ENCODE peak calls at places on chromosomes 3 and 15, in nine cellular contexts. One of them, this sample, is unnamed.

GRCh38 chr15:62112616-62113593 is 46.1 kb downstream of the C2CD4A start:
- DNase-seq in foreskin fibroblast: peak
- DNase-seq in psoas muscle: no peak
- DNase-seq in right lobe of liver: no peak
- DNase-seq in lower lobe of right lung: no peak
- DNase-seq in endothelial cell of umbilical vein: peak
- DNase-seq in esophagus squamous epithelium: no peak
- DNase-seq in ovary: no peak
- DNase-seq in pancreas: peak
- DNase-seq in this sample: no peak

GRCh38 chr3:129526121-129526900 is 2.1 kb upstream of the RHO start:
- DNase-seq in foreskin fibroblast: no peak
- DNase-seq in right lobe of liver: no peak
- DNase-seq in esophagus squamous epithelium: no peak
- DNase-seq in endothelial cell of umbilical vein: no peak
- DNase-seq in psoas muscle: no peak
- DNase-seq in ovary: no peak
- DNase-seq in pancreas: no peak
- DNase-seq in lower lobe of right lung: no peak
- DNase-seq in this sample: no peak

GRCh38 chr3:52052831-52053306 is 3.5 kb downstream of the DUSP7 start:
- DNase-seq in right lobe of liver: peak
- DNase-seq in lower lobe of right lung: peak
- DNase-seq in esophagus squamous epithelium: peak
- DNase-seq in pancreas: peak
- DNase-seq in psoas muscle: peak
- DNase-seq in endothelial cell of umbilical vein: peak
- DNase-seq in foreskin fibroblast: peak
- DNase-seq in ovary: peak
- DNase-seq in this sample: no peak

GRCh38 chr3:183826854-183827253 is 1.5 kb upstream of the MAP6D1 start:
- DNase-seq in right lobe of liver: no peak
- DNase-seq in ovary: no peak
- DNase-seq in psoas muscle: no peak
- DNase-seq in foreskin fibroblast: no peak
- DNase-seq in endothelial cell of umbilical vein: no peak
- DNase-seq in lower lobe of right lung: no peak
- DNase-seq in pancreas: no peak
- DNase-seq in esophagus squamous epithelium: no peak
- DNase-seq in this sample: no peak

GRCh38 chr3:152448091-152448490 is 179.4 kb downstream of the MBNL1 start:
- DNase-seq in lower lobe of right lung: no peak
- DNase-seq in psoas muscle: no peak
- DNase-seq in esophagus squamous epithelium: no peak
- DNase-seq in endothelial cell of umbilical vein: no peak
- DNase-seq in right lobe of liver: no peak
- DNase-seq in pancreas: no peak
- DNase-seq in foreskin fibroblast: no peak
- DNase-seq in ovary: no peak
- DNase-seq in this sample: no peak

GRCh38 chr15:70053006-70053702 is 44.6 kb downstream of the TLE3 start:
- DNase-seq in endothelial cell of umbilical vein: no peak
- DNase-seq in right lobe of liver: peak
- DNase-seq in ovary: no peak
- DNase-seq in foreskin fibroblast: no peak
- DNase-seq in esophagus squamous epithelium: no peak
- DNase-seq in pancreas: no peak
- DNase-seq in psoas muscle: no peak
- DNase-seq in lower lobe of right lung: peak
- DNase-seq in this sample: no peak

GRCh38 chr3:129890125-129890524 is 3.4 kb downstream of the TMCC1 start:
- DNase-seq in pancreas: no peak
- DNase-seq in right lobe of liver: no peak
- DNase-seq in lower lobe of right lung: no peak
- DNase-seq in ovary: no peak
- DNase-seq in psoas muscle: no peak
- DNase-seq in endothelial cell of umbilical vein: peak
- DNase-seq in esophagus squamous epithelium: no peak
- DNase-seq in foreskin fibroblast: no peak
- DNase-seq in this sample: no peak

GRCh38 chr3:186268616-186269448 is 93.2 kb downstream of the DGKG start:
- DNase-seq in endothelial cell of umbilical vein: no peak
- DNase-seq in right lobe of liver: no peak
- DNase-seq in psoas muscle: no peak
- DNase-seq in ovary: no peak
- DNase-seq in foreskin fibroblast: peak
- DNase-seq in lower lobe of right lung: no peak
- DNase-seq in esophagus squamous epithelium: no peak
- DNase-seq in pancreas: no peak
- DNase-seq in this sample: no peak

GRCh38 chr3:76570436-76571057 is 469.4 kb upstream of the ROBO2 start:
- DNase-seq in lower lobe of right lung: no peak
- DNase-seq in ovary: no peak
- DNase-seq in endothelial cell of umbilical vein: no peak
- DNase-seq in esophagus squamous epithelium: no peak
- DNase-seq in psoas muscle: no peak
- DNase-seq in foreskin fibroblast: peak
- DNase-seq in right lobe of liver: no peak
- DNase-seq in pancreas: no peak
- DNase-seq in this sample: no peak

GRCh38 chr15:60592386-60593339 is 113.7 kb upstream of the ICE2 start:
- DNase-seq in endothelial cell of umbilical vein: peak
- DNase-seq in esophagus squamous epithelium: peak
- DNase-seq in foreskin fibroblast: peak
- DNase-seq in lower lobe of right lung: peak
- DNase-seq in psoas muscle: peak
- DNase-seq in pancreas: peak
- DNase-seq in right lobe of liver: peak
- DNase-seq in ovary: peak
- DNase-seq in this sample: peak

GRCh38 chr15:70039917-70040316 is 57.8 kb downstream of the TLE3 start:
- DNase-seq in psoas muscle: no peak
- DNase-seq in pancreas: no peak
- DNase-seq in endothelial cell of umbilical vein: no peak
- DNase-seq in ovary: no peak
- DNase-seq in lower lobe of right lung: no peak
- DNase-seq in right lobe of liver: no peak
- DNase-seq in foreskin fibroblast: no peak
- DNase-seq in esophagus squamous epithelium: no peak
- DNase-seq in this sample: no peak

GRCh38 chr3:51679318-51679717 is 8.3 kb downstream of the TEX264 start:
- DNase-seq in ovary: no peak
- DNase-seq in esophagus squamous epithelium: no peak
- DNase-seq in endothelial cell of umbilical vein: no peak
- DNase-seq in psoas muscle: no peak
- DNase-seq in right lobe of liver: peak
- DNase-seq in lower lobe of right lung: peak
- DNase-seq in foreskin fibroblast: no peak
- DNase-seq in pancreas: no peak
- DNase-seq in this sample: no peak

GRCh38 chr3:189954733-189955665 is 165.7 kb downstream of the P3H2 start:
- DNase-seq in pancreas: no peak
- DNase-seq in lower lobe of right lung: no peak
- DNase-seq in ovary: no peak
- DNase-seq in psoas muscle: no peak
- DNase-seq in foreskin fibroblast: no peak
- DNase-seq in endothelial cell of umbilical vein: no peak
- DNase-seq in esophagus squamous epithelium: no peak
- DNase-seq in right lobe of liver: no peak
- DNase-seq in this sample: no peak

GRCh38 chr15:99631256-99631655 is 65.5 kb downstream of the MEF2A start:
- DNase-seq in right lobe of liver: no peak
- DNase-seq in ovary: no peak
- DNase-seq in lower lobe of right lung: no peak
- DNase-seq in psoas muscle: no peak
- DNase-seq in foreskin fibroblast: no peak
- DNase-seq in esophagus squamous epithelium: no peak
- DNase-seq in endothelial cell of umbilical vein: peak
- DNase-seq in pancreas: no peak
- DNase-seq in this sample: no peak

GRCh38 chr3:58009026-58009748 is 965 bp downstream of the FLNB start:
- DNase-seq in esophagus squamous epithelium: no peak
- DNase-seq in psoas muscle: peak
- DNase-seq in lower lobe of right lung: peak
- DNase-seq in endothelial cell of umbilical vein: no peak
- DNase-seq in right lobe of liver: peak
- DNase-seq in ovary: peak
- DNase-seq in pancreas: peak
- DNase-seq in foreskin fibroblast: no peak
- DNase-seq in this sample: no peak

GRCh38 chr3:58009749-58010535 is 1.7 kb downstream of the FLNB start:
- DNase-seq in psoas muscle: no peak
- DNase-seq in endothelial cell of umbilical vein: no peak
- DNase-seq in foreskin fibroblast: no peak
- DNase-seq in ovary: no peak
- DNase-seq in right lobe of liver: peak
- DNase-seq in esophagus squamous epithelium: no peak
- DNase-seq in pancreas: peak
- DNase-seq in lower lobe of right lung: peak
- DNase-seq in this sample: no peak

GRCh38 chr3:58006661-58007060 is 1.6 kb upstream of the FLNB start:
- DNase-seq in lower lobe of right lung: no peak
- DNase-seq in endothelial cell of umbilical vein: no peak
- DNase-seq in pancreas: no peak
- DNase-seq in psoas muscle: no peak
- DNase-seq in esophagus squamous epithelium: no peak
- DNase-seq in foreskin fibroblast: no peak
- DNase-seq in right lobe of liver: no peak
- DNase-seq in ovary: no peak
- DNase-seq in this sample: no peak

GRCh38 chr3:58010562-58010961 is 2.3 kb downstream of the FLNB start:
- DNase-seq in ovary: no peak
- DNase-seq in right lobe of liver: no peak
- DNase-seq in lower lobe of right lung: no peak
- DNase-seq in esophagus squamous epithelium: no peak
- DNase-seq in psoas muscle: no peak
- DNase-seq in foreskin fibroblast: no peak
- DNase-seq in endothelial cell of umbilical vein: no peak
- DNase-seq in pancreas: no peak
- DNase-seq in this sample: no peak

DNA sequence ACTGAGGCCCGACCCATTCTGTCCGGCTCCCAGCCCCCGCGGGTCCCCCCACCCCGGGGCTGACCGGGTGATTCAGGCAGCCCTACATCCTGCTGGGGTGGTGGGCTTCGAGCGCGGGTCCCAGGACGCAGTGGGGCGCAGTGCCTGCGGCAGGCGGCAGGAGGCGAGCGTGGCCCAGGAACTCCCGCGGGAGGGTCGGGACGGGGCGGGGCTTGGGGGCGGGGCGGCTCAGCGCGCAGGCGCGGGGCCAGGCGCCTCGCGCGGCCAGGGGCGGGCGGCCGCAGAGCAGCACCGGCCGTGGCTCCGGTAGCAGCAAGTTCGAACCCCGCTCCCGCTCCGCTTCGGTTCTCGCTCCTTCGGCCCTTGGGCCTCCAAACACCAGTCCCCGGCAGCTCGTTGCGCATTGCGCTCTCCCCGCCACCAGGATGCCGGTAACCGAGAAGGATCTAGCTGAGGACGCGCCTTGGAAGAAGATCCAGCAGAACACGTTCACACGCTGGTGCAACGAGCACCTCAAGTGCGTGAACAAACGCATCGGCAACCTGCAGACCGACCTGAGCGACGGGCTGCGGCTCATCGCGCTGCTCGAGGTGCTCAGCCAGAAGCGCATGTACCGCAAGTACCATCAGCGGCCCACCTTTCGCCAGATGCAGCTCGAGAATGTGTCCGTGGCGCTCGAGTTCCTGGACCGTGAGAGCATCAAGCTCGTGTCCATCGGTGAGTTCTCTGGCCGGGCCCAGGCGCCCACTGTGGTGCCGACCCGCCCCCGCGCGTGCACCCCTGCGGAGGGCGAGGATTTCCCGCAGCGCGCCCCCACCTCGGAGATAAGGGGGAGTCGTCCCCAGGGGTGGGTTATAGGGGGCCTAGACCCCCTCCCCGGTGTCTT is at the start of gene FLNB:
- DNase-seq in pancreas: peak
- DNase-seq in endothelial cell of umbilical vein: peak
- DNase-seq in ovary: peak
- DNase-seq in foreskin fibroblast: peak
- DNase-seq in right lobe of liver: peak
- DNase-seq in lower lobe of right lung: peak
- DNase-seq in psoas muscle: peak
- DNase-seq in esophagus squamous epithelium: no peak
- DNase-seq in this sample: no peak
- TF ChIP-seq CTCF in pancreas: peak
- TF ChIP-seq CTCF in endothelial cell of umbilical vein: peak
- TF ChIP-seq CTCF in ovary: peak
- TF ChIP-seq CTCF in foreskin fibroblast: peak
- TF ChIP-seq CTCF in right lobe of liver: peak
- TF ChIP-seq CTCF in lower lobe of right lung: peak
- TF ChIP-seq CTCF in psoas muscle: peak
- TF ChIP-seq CTCF in esophagus squamous epithelium: peak
- TF ChIP-seq CTCF in this sample: peak

GRCh38 chr3:119810018-119810435 is 28.1 kb downstream of the NR1I2 start:
- DNase-seq in psoas muscle: peak
- DNase-seq in foreskin fibroblast: peak
- DNase-seq in lower lobe of right lung: peak
- DNase-seq in endothelial cell of umbilical vein: peak
- DNase-seq in pancreas: peak
- DNase-seq in esophagus squamous epithelium: peak
- DNase-seq in ovary: no peak
- DNase-seq in right lobe of liver: no peak
- DNase-seq in this sample: no peak
- TF ChIP-seq CTCF in psoas muscle: no peak
- TF ChIP-seq CTCF in foreskin fibroblast: peak
- TF ChIP-seq CTCF in lower lobe of right lung: no peak
- TF ChIP-seq CTCF in endothelial cell of umbilical vein: peak
- TF ChIP-seq CTCF in pancreas: no peak
- TF ChIP-seq CTCF in esophagus squamous epithelium: no peak
- TF ChIP-seq CTCF in ovary: no peak
- TF ChIP-seq CTCF in right lobe of liver: no peak
- TF ChIP-seq CTCF in this sample: no peak

DNA sequence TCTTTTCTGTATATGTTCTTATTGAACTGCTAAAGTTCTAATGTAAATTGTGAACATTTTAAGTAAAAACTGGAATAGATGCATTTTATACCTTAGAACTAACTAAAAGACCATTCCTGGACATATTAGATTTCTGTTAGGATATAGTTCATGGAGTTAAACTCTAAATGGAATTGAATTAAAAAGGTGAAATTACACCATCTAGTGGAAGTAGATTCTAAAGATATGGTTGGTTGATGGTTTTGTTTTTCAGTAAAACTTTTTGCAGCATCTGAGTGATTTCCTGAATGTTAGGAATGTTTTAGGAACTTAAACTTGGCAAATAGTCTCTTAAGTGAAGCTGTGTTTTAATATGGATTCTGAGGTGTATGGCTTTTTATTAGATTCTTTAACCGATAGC is 96.8 kb downstream of the SLMAP start:
- DNase-seq in right lobe of liver: no peak
- DNase-seq in foreskin fibroblast: peak
- DNase-seq in endothelial cell of umbilical vein: peak
- DNase-seq in pancreas: no peak
- DNase-seq in lower lobe of right lung: no peak
- DNase-seq in ovary: no peak
- DNase-seq in psoas muscle: no peak
- DNase-seq in esophagus squamous epithelium: no peak
- DNase-seq in this sample: no peak
- TF ChIP-seq CTCF in right lobe of liver: peak
- TF ChIP-seq CTCF in foreskin fibroblast: peak
- TF ChIP-seq CTCF in endothelial cell of umbilical vein: no peak
- TF ChIP-seq CTCF in pancreas: no peak
- TF ChIP-seq CTCF in lower lobe of right lung: no peak
- TF ChIP-seq CTCF in ovary: no peak
- TF ChIP-seq CTCF in psoas muscle: peak
- TF ChIP-seq CTCF in esophagus squamous epithelium: no peak
- TF ChIP-seq CTCF in this sample: peak

GRCh38 chr15:38028869-38029268 is 94.4 kb downstream of the TMCO5A start:
- DNase-seq in lower lobe of right lung: no peak
- DNase-seq in esophagus squamous epithelium: no peak
- DNase-seq in psoas muscle: no peak
- DNase-seq in right lobe of liver: no peak
- DNase-seq in ovary: no peak
- DNase-seq in pancreas: no peak
- DNase-seq in endothelial cell of umbilical vein: no peak
- DNase-seq in foreskin fibroblast: peak
- DNase-seq in this sample: no peak
- TF ChIP-seq CTCF in lower lobe of right lung: no peak
- TF ChIP-seq CTCF in esophagus squamous epithelium: no peak
- TF ChIP-seq CTCF in psoas muscle: no peak
- TF ChIP-seq CTCF in right lobe of liver: no peak
- TF ChIP-seq CTCF in ovary: no peak
- TF ChIP-seq CTCF in pancreas: no peak
- TF ChIP-seq CTCF in endothelial cell of umbilical vein: no peak
- TF ChIP-seq CTCF in foreskin fibroblast: no peak
- TF ChIP-seq CTCF in this sample: peak